ENCODE peak calls at places on chromosomes 13 and 19, in six cellular contexts. I is AG04450; W is CD8-positive, alpha-beta T cell; E is DND-41; H is glutamatergic neuron; K is suprapubic skin. R is an unnamed sample.

GRCh38 chr13:51704399-51705306 is 99.3 kb downstream of the DHRS12 start:
- DNase-seq in I (no peak), E (no peak), K (no peak), H (no peak), W (no peak), R (no peak)

GRCh38 chr19:49672131-49672919 is 4.7 kb upstream of the PRMT1 start:
- DNase-seq in E (peak), W (peak), I (no peak), H (peak), K (no peak), R (peak)

GRCh38 chr19:33553530-33554310 is 32.1 kb upstream of the PEPD start:
- DNase-seq in K (no peak), H (no peak), E (no peak), W (no peak), I (no peak), R (no peak)

GRCh38 chr13:48233886-48234488 is 981 bp downstream of the ITM2B start:
- DNase-seq in E (no peak), I (no peak), W (no peak), K (no peak), H (no peak), R (no peak)

GRCh38 chr13:111484959-111485358 is 164.5 kb downstream of the TEX29 start:
- DNase-seq in K (no peak), W (no peak), E (no peak), I (no peak), H (no peak), R (no peak)

GRCh38 chr19:709196-709964 is 645 bp downstream of the PALM start:
- DNase-seq in H (peak), W (no peak), I (no peak), E (no peak), K (no peak), R (no peak)

GRCh38 chr13:98977568-98978270 is at the start of gene DOCK9:
- DNase-seq in E (peak), H (no peak), K (peak), I (no peak), W (no peak), R (no peak)

GRCh38 chr13:59542303-59542702 is 621.4 kb downstream of the DIAPH3 start:
- DNase-seq in W (no peak), H (no peak), K (no peak), I (no peak), E (no peak), R (no peak)

GRCh38 chr19:46546194-46546896 is 50.7 kb upstream of the PNMA8B start:
- DNase-seq in E (peak), H (peak), I (no peak), W (no peak), K (no peak), R (no peak)

GRCh38 chr19:33550741-33551140 is 29.1 kb upstream of the PEPD start:
- DNase-seq in E (no peak), W (no peak), K (no peak), I (no peak), H (peak), R (no peak)

GRCh38 chr13:31053098-31053497 is 108.6 kb downstream of the HSPH1 start:
- DNase-seq in I (no peak), H (no peak), E (no peak), W (peak), K (peak), R (no peak)

GRCh38 chr13:93959796-93960533 is 519.5 kb downstream of the DCT start:
- DNase-seq in W (no peak), E (no peak), H (no peak), I (no peak), K (no peak), R (no peak)

GRCh38 chr13:35648109-35648508 is 171.6 kb upstream of the MAB21L1 start:
- DNase-seq in W (no peak), H (no peak), K (no peak), E (no peak), I (no peak), R (no peak)

GRCh38 chr19:45446944-45447343 is 20.9 kb upstream of the FOSB start:
- DNase-seq in W (no peak), K (peak), H (no peak), I (no peak), E (no peak), R (no peak)

GRCh38 chr19:45448425-45448756 is 19.4 kb upstream of the FOSB start:
- DNase-seq in I (no peak), W (no peak), E (no peak), K (no peak), H (no peak), R (no peak)

GRCh38 chr19:45445139-45445538 is 21.4 kb upstream of the ERCC1 start:
- DNase-seq in E (no peak), H (no peak), I (no peak), K (no peak), W (no peak), R (no peak)

GRCh38 chr19:45444318-45445041 is 20.8 kb upstream of the ERCC1 start:
- DNase-seq in H (peak), W (peak), I (no peak), E (no peak), K (peak), R (peak)

GRCh38 chr19:45446295-45446694 is 21.5 kb upstream of the FOSB start:
- DNase-seq in H (no peak), K (no peak), W (no peak), I (no peak), E (no peak), R (no peak)
- TF ChIP-seq CTCF in H (no peak), K (no peak), W (peak), I (peak), E (peak), R (peak)

GRCh38 chr19:35740423-35741215 is 1.6 kb downstream of the IGFLR1 start:
- DNase-seq in E (peak), K (peak), W (peak), I (peak), H (peak), R (peak)
- TF ChIP-seq CTCF in E (peak), K (no peak), W (no peak), I (peak), H (peak), R (peak)

DNA sequence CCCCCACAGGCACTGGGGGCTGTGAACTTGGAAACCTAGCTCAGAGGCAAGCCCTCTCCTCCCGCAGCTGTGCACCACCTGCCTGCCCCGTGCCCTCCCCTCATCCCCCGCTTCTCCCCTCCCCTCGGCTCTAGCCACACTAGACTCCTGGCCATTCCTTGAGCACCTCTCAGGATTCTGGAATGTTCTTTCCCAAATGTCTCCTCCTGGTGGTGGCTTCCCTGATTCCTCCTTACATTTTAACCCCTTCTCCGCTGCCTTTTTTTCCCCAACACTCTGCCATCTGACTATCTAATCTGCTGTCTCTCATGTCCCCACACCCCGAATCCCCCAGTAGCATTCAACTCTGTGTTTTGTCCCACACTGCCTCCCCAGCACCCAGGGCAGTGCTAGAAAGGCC is 6.7 kb downstream of the NANOS3 start:
- DNase-seq in W (no peak), E (peak), I (no peak), K (no peak), H (no peak), R (no peak)
- TF ChIP-seq CTCF in W (no peak), E (peak), I (peak), K (no peak), H (peak), R (no peak)

GRCh38 chr19:29844891-29845575 is 33.2 kb downstream of the CCNE1 start:
- DNase-seq in H (peak), K (peak), W (peak), E (peak), I (peak), R (peak)
- TF ChIP-seq CTCF in H (peak), K (no peak), W (no peak), E (no peak), I (no peak), R (no peak)

GRCh38 chr13:44818428-44818827 is 170.8 kb downstream of the NUFIP1 start:
- DNase-seq in K (no peak), W (no peak), H (no peak), I (no peak), E (no peak), R (no peak)
- TF ChIP-seq CTCF in K (no peak), W (no peak), H (no peak), I (peak), E (no peak), R (no peak)

DNA sequence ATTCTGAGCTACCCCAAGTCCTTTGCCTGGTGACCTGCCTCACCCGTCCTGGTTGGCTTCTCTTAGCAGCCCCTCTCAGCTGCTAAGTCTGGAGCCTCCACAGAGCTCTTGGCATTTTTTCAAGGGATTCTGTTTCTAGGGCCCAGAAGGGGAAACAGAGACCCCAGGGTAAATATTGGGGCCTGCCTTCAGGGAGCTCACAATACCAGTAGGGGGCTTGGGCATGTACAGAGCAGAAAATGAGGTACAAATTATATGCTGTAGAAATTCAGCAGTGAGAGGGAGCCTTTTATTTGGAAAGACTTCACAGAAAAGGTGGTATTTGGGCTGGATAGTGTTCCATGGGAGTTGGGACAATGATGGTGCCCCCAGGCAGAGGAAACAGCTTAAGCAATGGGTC is 3.7 kb downstream of the SAMD4B start:
- DNase-seq in I (no peak), H (no peak), K (no peak), E (no peak), W (no peak), R (no peak)
- TF ChIP-seq CTCF in I (peak), H (no peak), K (no peak), E (no peak), W (no peak), R (no peak)

DNA sequence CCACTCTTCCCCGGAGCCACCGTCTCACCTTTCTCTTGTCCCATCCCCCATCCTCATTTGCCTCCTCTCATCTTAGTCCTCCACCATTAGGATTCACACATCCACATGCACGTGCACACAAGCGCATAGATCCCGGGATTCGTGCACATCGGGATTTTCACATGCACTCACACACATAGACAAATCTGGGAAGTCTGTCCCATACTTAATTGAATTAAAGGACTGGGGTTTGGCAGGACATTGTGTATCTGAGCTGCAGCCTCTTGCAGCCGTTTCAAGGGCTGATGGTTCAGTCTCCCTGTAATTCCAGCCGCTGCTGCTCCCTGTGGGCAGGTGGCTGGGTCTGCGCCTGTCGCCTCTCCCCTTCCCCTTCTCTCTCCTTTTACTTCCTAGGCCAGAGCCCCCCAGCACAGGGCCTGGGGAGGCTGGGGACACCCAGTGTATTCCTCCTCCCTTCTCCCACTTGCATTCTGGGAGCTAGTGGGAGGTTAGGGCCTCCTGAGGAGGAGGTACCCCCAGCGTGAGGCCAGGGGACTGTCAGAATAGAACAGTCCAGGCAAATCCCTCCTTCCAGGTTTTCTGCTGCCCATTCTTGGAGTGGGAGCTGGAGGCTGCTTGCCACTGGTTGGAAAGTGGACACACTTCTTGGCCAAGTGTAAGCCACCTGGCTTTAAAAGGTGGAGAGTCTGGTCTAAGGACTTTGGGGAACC is 43.6 kb downstream of the LYL1 start:
- DNase-seq in I (no peak), H (no peak), W (no peak), K (no peak), E (no peak), R (no peak)
- TF ChIP-seq CTCF in I (no peak), H (no peak), W (no peak), K (no peak), E (no peak), R (no peak)